ENCODE peak calls at places on chromosomes 13 and 19, in six cellular contexts. H, I, M, Q, G and O are unnamed samples.

GRCh38 chr13:25241007-25241406 is 46.3 kb downstream of the MTMR6 start:
- DNase-seq in H (no peak), M (no peak), I (no peak), Q (no peak), G (no peak), O (no peak)

GRCh38 chr13:100922599-100922998 is 248.0 kb upstream of the TMTC4 start:
- DNase-seq in H (no peak), M (no peak), G (no peak), Q (no peak), I (no peak), O (no peak)

GRCh38 chr13:71964491-71965108 is 97.6 kb upstream of the DACH1 start:
- DNase-seq in Q (no peak), H (no peak), M (no peak), I (no peak), G (no peak), O (no peak)

GRCh38 chr19:2014081-2014693 is 1.3 kb downstream of the BTBD2 start:
- DNase-seq in H (no peak), I (no peak), Q (no peak), G (no peak), M (no peak), O (no peak)

GRCh38 chr19:48867922-48868195 is 558 bp downstream of the PLEKHA4 start:
- DNase-seq in Q (no peak), G (no peak), H (no peak), M (no peak), I (no peak), O (no peak)

GRCh38 chr19:31554360-31554759 is 205.1 kb upstream of the TSHZ3 start:
- DNase-seq in I (no peak), G (no peak), Q (no peak), M (no peak), H (no peak), O (no peak)

GRCh38 chr19:29060833-29061364 is 152.1 kb downstream of the UQCRFS1 start:
- DNase-seq in I (no peak), H (peak), Q (no peak), M (no peak), G (no peak), O (no peak)

GRCh38 chr13:92808007-92808406 is 418.6 kb upstream of the GPC6 start:
- DNase-seq in H (no peak), I (no peak), G (no peak), M (no peak), Q (no peak), O (no peak)

GRCh38 chr13:44309771-44310767 is 63.6 kb upstream of the SERP2 start:
- DNase-seq in M (no peak), Q (peak), I (no peak), G (no peak), H (no peak), O (peak)

GRCh38 chr13:27942972-27943371 is 23.2 kb downstream of the PDX1 start:
- DNase-seq in I (no peak), H (no peak), G (no peak), M (no peak), Q (no peak), O (no peak)

GRCh38 chr13:60448907-60449510 is 52.0 kb downstream of the TDRD3 start:
- DNase-seq in G (peak), I (no peak), M (peak), Q (no peak), H (no peak), O (no peak)

GRCh38 chr13:24104723-24105122 is 55.8 kb upstream of the SPATA13 start:
- DNase-seq in M (no peak), Q (no peak), I (no peak), H (no peak), G (no peak), O (no peak)

GRCh38 chr13:60427285-60427684 is 30.3 kb downstream of the TDRD3 start:
- DNase-seq in Q (no peak), M (no peak), G (no peak), H (no peak), I (no peak), O (no peak)

GRCh38 chr19:38264486-38265212 is at the start of gene SPINT2:
- DNase-seq in Q (no peak), H (peak), I (no peak), G (no peak), M (peak), O (peak)
- H3K4me3 ChIP-seq in Q (peak), H (peak), I (peak), G (peak), M (peak), O (peak)

GRCh38 chr19:6232567-6232966 is 47.2 kb downstream of the MLLT1 start:
- DNase-seq in Q (no peak), M (no peak), G (no peak), H (no peak), I (peak), O (no peak)
- H3K4me3 ChIP-seq in Q (no peak), M (no peak), G (no peak), H (no peak), I (no peak), O (no peak)

DNA sequence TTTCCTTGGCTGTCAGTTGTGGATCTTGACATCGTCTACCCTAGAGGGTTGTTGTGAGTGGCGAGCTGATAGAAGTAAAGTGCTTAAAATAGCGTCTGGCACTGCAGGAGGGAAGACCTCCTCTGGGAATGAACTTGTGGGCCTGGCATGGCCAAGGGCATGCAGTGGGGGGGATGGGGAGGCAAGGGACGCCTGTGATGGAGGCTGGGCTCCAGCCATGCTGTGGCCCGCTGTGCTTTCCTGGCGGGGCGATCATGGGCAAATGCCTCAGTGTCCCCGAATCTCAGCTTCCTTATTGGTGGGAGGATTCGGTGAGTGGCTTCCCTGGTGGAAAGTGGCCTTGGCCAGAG is 10.7 kb downstream of the CARM1 start:
- DNase-seq in G (no peak), H (no peak), I (no peak), M (no peak), Q (no peak), O (no peak)
- H3K4me3 ChIP-seq in G (no peak), H (no peak), I (no peak), M (no peak), Q (no peak), O (no peak)

GRCh38 chr19:17679526-17680234 is 8.5 kb downstream of the UNC13A start:
- DNase-seq in G (no peak), H (no peak), Q (no peak), M (no peak), I (no peak), O (no peak)

GRCh38 chr19:17678836-17679235 is 9.3 kb downstream of the UNC13A start:
- DNase-seq in I (no peak), H (no peak), M (no peak), Q (no peak), G (no peak), O (no peak)

GRCh38 chr19:17681505-17682125 is 6.5 kb downstream of the UNC13A start:
- DNase-seq in Q (no peak), H (no peak), M (no peak), I (no peak), G (peak), O (no peak)

GRCh38 chr19:17682273-17682672 is 5.9 kb downstream of the UNC13A start:
- DNase-seq in H (no peak), I (no peak), Q (no peak), M (no peak), G (no peak), O (no peak)

DNA sequence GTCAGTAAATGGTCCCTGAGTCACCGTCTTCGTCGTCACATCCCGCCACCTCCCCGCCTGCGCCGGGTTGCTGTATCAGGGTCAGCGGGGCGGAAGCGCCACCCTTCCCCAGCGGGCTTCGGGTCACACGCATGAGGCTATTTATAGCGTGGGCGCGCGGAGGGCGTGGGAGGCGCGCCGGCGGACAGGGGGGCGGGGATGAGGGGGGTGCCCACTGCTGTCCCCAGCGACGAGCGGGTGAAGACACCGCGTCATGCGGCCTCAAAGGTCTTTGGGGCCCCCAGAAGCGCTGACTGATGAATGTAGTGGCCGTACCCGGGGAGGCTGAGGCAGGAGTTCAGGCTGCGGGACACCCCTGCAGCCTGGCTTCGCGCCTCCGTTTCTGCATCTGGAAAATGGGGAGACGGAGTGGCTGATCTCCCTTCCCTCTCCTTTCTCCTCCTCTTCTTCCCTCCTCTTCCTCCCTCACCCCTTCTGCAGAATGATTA is 7.9 kb downstream of the UNC13A start:
- DNase-seq in Q (peak), I (peak), H (peak), G (peak), M (no peak), O (no peak)
- H3K4me3 ChIP-seq in Q (peak), I (no peak), H (no peak), G (peak), M (peak), O (no peak)

DNA sequence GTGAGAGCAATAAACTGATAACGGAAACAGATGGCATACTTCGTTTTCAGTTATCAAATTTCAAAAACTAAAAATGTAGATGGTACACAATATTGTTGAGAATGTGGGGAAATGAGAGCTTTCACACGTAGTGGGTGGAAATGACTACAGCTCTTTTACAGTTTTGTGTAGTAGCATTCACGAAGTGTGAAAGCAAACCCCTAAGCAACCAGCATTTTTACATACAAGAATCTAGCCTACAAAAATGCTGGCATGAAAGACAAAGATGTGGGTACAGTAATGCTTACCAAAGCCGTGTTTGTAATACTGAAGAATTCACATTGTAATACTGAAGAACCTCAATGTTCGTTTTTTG is 6.3 kb upstream of the ZNF283 start:
- DNase-seq in H (no peak), Q (no peak), G (no peak), M (no peak), I (no peak), O (no peak)
- H3K4me3 ChIP-seq in H (peak), Q (peak), G (peak), M (no peak), I (peak), O (no peak)

GRCh38 chr13:45413826-45414312 is 4.3 kb downstream of the SLC25A30 start:
- DNase-seq in Q (no peak), H (no peak), G (no peak), I (no peak), M (no peak), O (no peak)
- H3K4me3 ChIP-seq in Q (peak), H (no peak), G (peak), I (peak), M (no peak), O (peak)

GRCh38 chr13:114090476-114090875 is 41.9 kb downstream of the RASA3 start:
- DNase-seq in G (no peak), H (peak), Q (no peak), I (no peak), M (no peak), O (no peak)
- H3K4me3 ChIP-seq in G (no peak), H (no peak), Q (no peak), I (no peak), M (no peak), O (no peak)

GRCh38 chr19:11335449-11336146 is 3.9 kb downstream of the RAB3D start:
- DNase-seq in H (no peak), G (no peak), I (no peak), Q (no peak), M (no peak), O (no peak)

GRCh38 chr19:11339254-11340098 is at the start of gene RAB3D:
- DNase-seq in I (peak), G (no peak), H (peak), M (peak), Q (peak), O (peak)

GRCh38 chr19:11338569-11339253 is 746 bp downstream of the RAB3D start:
- DNase-seq in I (peak), Q (no peak), M (no peak), G (no peak), H (no peak), O (no peak)

GRCh38 chr19:11337080-11337479 is 2.4 kb downstream of the RAB3D start:
- DNase-seq in M (no peak), Q (no peak), H (no peak), I (no peak), G (no peak), O (no peak)

GRCh38 chr19:11338164-11338563 is 1.3 kb downstream of the RAB3D start:
- DNase-seq in M (no peak), I (no peak), G (no peak), H (no peak), Q (no peak), O (no peak)
- H3K4me3 ChIP-seq in M (no peak), I (no peak), G (no peak), H (no peak), Q (peak), O (peak)